ENCODE peak calls at places on chromosomes 7 and 10, in four cellular contexts. A is GM12878, U is H1, E is HepG2. G is an unnamed sample.

GRCh38 chr7:107166702-107167426 is 1.9 kb upstream of the HBP1 start:
- DNase-seq in A (no peak), U (no peak), E (no peak), G (no peak)

GRCh38 chr7:110775046-110775445 is 315.9 kb upstream of the LRRN3 start:
- DNase-seq in A (no peak), U (no peak), E (no peak), G (no peak)

GRCh38 chr7:50835156-50835555 is 52.5 kb upstream of the GRB10 start:
- DNase-seq in A (no peak), U (no peak), E (no peak), G (no peak)

GRCh38 chr10:34083567-34083966 is 731.5 kb downstream of the PARD3 start:
- DNase-seq in A (no peak), U (no peak), E (no peak), G (no peak)

GRCh38 chr10:99787782-99788181 is 5.3 kb downstream of the ABCC2 start:
- DNase-seq in A (no peak), U (no peak), E (no peak), G (no peak)

GRCh38 chr10:5971886-5972285 is 5.5 kb downstream of the IL15RA start:
- DNase-seq in A (no peak), U (no peak), E (no peak), G (no peak)

GRCh38 chr10:25300073-25300472 is 125.3 kb downstream of the GPR158 start:
- DNase-seq in A (no peak), U (no peak), E (no peak), G (no peak)

GRCh38 chr10:104796817-104797216 is 155.7 kb downstream of the SORCS3 start:
- DNase-seq in A (no peak), U (no peak), E (no peak), G (no peak)

GRCh38 chr10:1552415-1552814 is 184.9 kb downstream of the ADARB2 start:
- DNase-seq in A (no peak), U (no peak), E (no peak), G (no peak)

GRCh38 chr7:12653127-12653917 is 34.1 kb upstream of the ARL4A start:
- DNase-seq in A (no peak), U (no peak), E (no peak), G (no peak)

GRCh38 chr10:93422121-93422520 is 60.0 kb downstream of the MYOF start:
- DNase-seq in A (no peak), U (no peak), E (no peak), G (no peak)

GRCh38 chr10:43049081-43049551 is 27.8 kb upstream of the RET start:
- DNase-seq in A (no peak), U (no peak), E (no peak), G (peak)

GRCh38 chr10:35641430-35642015 is 573 bp downstream of the FZD8 start:
- DNase-seq in A (no peak), U (no peak), E (no peak), G (peak)

DNA sequence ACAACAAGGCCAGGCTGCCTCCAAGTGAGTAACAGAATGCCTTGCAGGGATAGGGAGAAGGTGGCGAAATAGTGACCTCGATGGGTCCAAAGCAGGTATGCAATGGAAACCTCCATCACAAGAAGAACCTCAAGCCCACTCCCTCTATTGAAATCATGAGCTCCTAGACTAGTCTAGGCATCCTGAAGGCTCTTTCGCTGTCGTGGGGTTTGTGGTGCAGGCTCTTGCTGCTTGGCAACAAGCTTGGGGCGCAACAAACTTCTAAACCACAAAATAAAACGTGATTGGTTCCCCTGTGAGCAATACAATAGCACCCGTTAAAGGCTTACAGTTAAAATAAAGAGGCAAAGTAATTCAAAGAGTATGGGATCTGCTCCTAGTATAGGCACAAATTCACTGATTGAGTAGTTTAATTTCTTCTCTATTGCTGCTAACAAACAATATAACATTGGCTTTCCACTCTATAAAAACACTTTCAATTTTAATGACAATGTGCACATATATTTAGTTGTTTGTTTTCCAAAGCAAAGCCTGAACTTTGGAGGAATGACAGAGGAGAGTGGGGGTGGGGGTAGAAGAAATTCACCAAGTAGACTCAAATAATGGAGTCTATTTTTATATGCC is 64.1 kb downstream of the C10orf67 start:
- DNase-seq in A (no peak), U (peak), E (no peak), G (no peak)
- TF ChIP-seq TCF12 in A (no peak), U (no peak), E (no peak), G (no peak)

GRCh38 chr7:154832557-154833138 is 170.3 kb downstream of the PAXIP1 start:
- DNase-seq in A (no peak), U (no peak), E (peak), G (peak)
- TF ChIP-seq TCF12 in A (no peak), U (no peak), E (no peak), G (no peak)

GRCh38 chr10:89478085-89478738 is 57.2 kb downstream of the SLC16A12 start:
- DNase-seq in A (no peak), U (no peak), E (no peak), G (no peak)
- TF ChIP-seq TCF12 in A (no peak), U (no peak), E (no peak), G (no peak)

DNA sequence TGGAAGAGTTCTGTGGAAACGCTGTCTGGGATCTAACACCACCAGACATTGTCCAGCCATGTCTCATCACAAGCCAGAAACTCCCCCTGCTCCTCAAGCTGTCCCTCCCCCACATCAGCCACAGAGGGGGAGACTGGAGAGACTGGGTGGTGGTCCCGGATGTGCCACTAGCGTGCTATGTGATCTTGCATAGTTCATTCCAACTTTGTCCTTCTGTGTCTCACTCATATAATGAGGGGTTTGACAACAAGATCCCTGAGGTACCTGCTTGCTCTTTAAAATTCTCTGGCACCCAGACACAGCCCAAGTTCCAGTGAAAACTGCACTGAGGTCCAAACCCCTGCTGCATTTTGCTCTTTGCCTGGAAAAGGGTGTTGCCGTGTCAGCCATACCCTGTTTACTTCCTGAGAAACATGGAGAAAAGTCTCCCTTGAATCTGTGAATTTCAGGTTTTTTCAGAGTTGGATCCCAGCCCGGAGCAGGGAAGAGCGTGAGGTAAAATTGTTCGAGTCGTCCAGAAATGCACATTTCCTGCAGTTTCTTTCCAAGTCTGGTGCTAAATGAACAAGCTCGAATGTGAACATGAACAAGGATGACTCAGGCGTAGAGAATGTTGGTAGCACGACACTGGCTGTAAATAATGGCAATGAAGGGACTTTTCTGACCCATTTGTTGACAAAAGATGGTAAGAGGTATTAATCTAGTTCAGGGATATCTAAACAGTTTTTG is 156.6 kb downstream of the CCDC3 start:
- DNase-seq in A (no peak), U (no peak), E (peak), G (peak)
- TF ChIP-seq TCF12 in A (no peak), U (no peak), E (no peak), G (peak)

DNA sequence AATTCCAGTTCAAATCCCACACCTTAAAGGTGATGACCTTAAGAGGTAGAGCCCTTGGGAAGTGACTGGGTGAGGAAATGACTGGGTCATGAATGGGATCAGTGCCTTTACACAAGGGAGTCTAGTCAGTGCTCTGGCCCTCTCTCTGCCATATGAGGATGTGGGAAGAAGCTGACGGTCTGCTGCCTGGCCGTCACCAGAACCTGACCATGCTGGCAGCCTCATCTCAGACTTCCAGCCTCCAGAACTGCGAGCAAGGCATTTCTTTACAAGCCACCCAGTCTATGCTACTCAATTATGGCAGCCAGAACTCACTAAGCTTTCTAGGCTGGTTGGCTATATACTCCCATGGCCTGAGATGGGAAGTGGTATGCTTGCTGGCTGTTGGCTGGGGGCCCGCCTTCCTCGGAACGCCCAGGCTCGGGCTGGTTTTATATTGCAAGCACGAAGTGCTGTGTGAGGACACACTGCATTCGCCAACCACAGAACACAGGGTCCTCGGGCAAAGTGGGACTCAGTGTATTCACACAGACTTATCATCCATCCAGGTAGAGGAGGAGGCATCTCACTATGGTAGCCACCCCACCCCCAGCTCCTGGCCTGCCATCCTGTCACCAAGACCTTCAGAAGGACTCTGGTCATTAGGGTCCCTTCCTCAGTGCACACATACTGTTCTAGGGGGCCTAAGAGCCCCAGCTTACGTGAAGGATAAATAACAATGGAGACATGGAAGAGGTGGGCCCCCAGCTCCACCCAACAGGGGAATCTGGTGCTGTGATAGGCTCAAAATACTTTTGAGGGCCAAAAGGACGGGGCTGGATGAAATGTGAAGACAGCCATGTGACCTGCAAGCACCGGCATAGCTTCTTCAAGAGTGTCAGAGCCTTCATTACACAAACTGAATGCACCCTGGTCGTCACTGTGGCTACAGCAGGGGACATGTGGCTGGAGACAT is 49.0 kb downstream of the ZRANB1 start:
- DNase-seq in A (no peak), U (no peak), E (no peak), G (no peak)
- TF ChIP-seq TCF12 in A (no peak), U (no peak), E (no peak), G (no peak)

GRCh38 chr10:69005704-69006103 is 17.1 kb downstream of the KIFBP start:
- DNase-seq in A (no peak), U (no peak), E (no peak), G (no peak)

GRCh38 chr10:69010151-69010640 is 21.6 kb downstream of the KIFBP start:
- DNase-seq in A (no peak), U (no peak), E (no peak), G (no peak)

GRCh38 chr10:69004821-69005220 is 16.2 kb downstream of the KIFBP start:
- DNase-seq in A (no peak), U (no peak), E (peak), G (peak)

GRCh38 chr10:69007260-69007659 is 18.7 kb downstream of the KIFBP start:
- DNase-seq in A (no peak), U (no peak), E (no peak), G (no peak)

GRCh38 chr10:69009360-69009759 is 20.8 kb downstream of the KIFBP start:
- DNase-seq in A (no peak), U (no peak), E (no peak), G (no peak)
- TF ChIP-seq TCF12 in A (no peak), U (no peak), E (no peak), G (no peak)

DNA sequence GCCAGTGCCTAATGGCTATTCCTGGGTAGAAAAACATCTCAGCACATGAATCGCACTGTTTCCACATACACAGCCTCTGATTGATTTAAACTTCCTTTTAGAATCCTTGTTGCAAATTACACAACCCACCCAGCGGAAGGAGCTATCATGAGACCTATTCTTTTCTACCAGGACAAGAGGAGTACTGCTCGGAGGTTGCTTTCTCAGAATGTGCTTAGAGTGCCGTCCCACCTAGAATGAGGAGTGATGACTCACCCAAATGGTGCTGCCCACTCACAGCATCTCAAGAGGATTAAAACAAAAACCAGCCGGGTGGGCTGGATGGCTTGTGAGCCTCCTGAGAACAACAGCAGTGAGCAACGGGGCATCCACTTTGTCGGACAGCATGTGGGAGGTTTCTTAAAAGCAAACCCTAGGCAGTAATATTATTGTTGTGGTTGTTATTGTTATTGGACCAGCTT is 128.9 kb downstream of the DGKI start:
- DNase-seq in A (peak), U (peak), E (no peak), G (no peak)
- TF ChIP-seq TCF12 in A (no peak), U (no peak), E (no peak), G (no peak)

DNA sequence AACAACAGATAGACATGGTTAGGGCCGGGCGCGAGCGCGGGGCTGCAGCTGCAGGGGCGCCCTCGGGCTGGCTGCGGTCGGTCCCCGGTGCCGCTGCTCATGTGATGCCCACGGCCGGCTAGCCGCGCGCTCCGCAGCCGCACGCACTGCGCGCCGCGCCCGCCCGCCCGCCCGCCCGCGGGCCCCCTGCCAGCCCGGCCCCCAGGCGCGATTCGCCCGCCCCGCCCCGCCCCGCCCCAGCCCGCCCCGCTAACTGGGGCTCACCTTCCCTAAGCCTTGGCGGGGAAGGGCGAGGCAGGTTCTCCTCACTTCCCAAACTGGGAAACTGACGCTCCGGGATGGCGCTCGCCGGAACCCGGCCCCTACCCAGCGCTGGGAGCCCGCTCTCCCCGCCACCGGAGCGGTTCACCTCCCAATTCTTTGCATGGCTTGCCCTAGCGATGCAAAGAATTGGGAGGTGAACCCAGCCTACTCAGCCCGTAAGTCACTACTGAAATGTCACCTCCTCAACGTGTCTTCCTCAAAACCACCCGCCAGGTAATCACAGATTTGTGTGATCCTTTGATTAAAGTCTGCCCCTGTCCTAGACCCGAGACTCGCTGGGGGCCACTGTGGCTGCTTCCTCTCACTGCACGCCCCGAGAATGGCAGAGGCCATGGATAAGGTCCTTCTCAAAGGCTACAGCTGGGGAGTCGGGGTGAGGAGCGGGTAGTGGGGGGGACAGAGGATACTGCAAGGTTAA is 162.1 kb downstream of the SH3PXD2A start:
- DNase-seq in A (no peak), U (no peak), E (no peak), G (no peak)
- TF ChIP-seq TCF12 in A (peak), U (no peak), E (no peak), G (no peak)

GRCh38 chr7:66504131-66504530 is 124.5 kb upstream of the KCTD7 start:
- DNase-seq in A (no peak), U (no peak), E (no peak), G (no peak)

GRCh38 chr7:66505009-66505408 is 123.7 kb upstream of the KCTD7 start:
- DNase-seq in A (no peak), U (no peak), E (no peak), G (no peak)

GRCh38 chr7:66507764-66508296 is 120.9 kb upstream of the KCTD7 start:
- DNase-seq in A (no peak), U (no peak), E (no peak), G (no peak)

GRCh38 chr7:66503551-66504031 is 125.1 kb upstream of the KCTD7 start:
- DNase-seq in A (no peak), U (no peak), E (no peak), G (no peak)

DNA sequence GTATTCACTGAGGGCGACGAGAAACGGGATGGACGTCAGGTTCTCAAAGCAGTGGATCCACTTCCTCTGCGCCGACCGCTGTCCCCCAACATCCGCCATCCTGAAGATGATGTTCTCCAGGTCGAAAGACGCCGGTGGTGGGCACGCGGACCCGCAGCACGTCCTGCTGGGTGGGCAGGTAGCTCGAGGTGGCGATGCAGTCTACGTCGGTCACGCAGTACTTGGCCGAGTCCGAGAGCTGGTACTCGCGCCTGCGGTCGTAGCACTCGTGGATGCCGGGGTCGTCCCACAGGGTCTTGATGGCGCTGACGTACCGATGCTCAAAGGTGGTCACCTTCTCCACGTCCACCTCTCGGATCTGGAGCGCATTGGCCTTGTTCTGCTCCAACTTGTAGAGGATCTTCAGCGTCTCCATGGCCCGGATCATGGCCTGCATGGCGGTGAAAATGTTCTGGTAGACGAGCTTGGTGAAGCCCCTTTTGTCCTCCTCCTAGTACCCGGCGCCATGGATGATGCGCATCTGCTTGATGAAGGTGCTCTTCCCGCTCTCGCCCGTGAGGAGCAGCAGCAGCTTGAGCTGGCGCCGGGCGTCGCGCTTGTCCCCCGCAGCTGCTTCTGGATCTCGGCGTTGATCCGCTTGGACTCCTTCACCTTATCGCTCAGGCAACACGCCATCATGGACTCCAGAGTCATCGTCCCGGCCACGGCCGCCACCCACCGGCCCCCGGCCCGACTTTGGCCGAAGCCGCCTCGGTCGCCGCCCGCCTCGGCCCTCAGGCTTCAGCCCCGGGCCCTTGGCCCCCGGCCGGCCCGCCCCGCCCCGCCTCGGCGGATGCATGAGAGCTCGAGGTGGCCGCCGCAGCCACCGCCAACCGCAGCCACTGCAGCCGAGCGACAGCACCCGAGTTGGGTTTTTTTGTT is 122.9 kb upstream of the KCTD7 start:
- DNase-seq in A (no peak), U (no peak), E (no peak), G (no peak)
- TF ChIP-seq TCF12 in A (no peak), U (no peak), E (no peak), G (no peak)

G was measured in SK-N-SH.